ENCODE peak calls at places on chromosomes 4 and X, in four cellular contexts. One of them, this sample, is unnamed.

GRCh38 chrX:120315776-120316175 is 4.5 kb upstream of the TMEM255A start:
- DNase-seq in transverse colon: no peak
- DNase-seq in H9: no peak
- DNase-seq in caudate nucleus: no peak
- DNase-seq in this sample: no peak

GRCh38 chrX:110228453-110228852 is 89.4 kb downstream of the AMMECR1 start:
- DNase-seq in transverse colon: no peak
- DNase-seq in H9: no peak
- DNase-seq in caudate nucleus: no peak
- DNase-seq in this sample: no peak

GRCh38 chr4:125085-125820 is 952 bp downstream of the ZNF718 start:
- DNase-seq in transverse colon: peak
- DNase-seq in H9: peak
- DNase-seq in caudate nucleus: no peak
- DNase-seq in this sample: peak

GRCh38 chrX:46759645-46759974 is 692 bp upstream of the SLC9A7 start:
- DNase-seq in transverse colon: no peak
- DNase-seq in H9: no peak
- DNase-seq in caudate nucleus: no peak
- DNase-seq in this sample: no peak

GRCh38 chrX:130799393-130799792 is 103.6 kb downstream of the ENOX2 start:
- DNase-seq in transverse colon: no peak
- DNase-seq in H9: no peak
- DNase-seq in caudate nucleus: no peak
- DNase-seq in this sample: no peak

GRCh38 chr4:5157721-5158390 is 106.6 kb downstream of the STK32B start:
- DNase-seq in transverse colon: no peak
- DNase-seq in H9: peak
- DNase-seq in caudate nucleus: no peak
- DNase-seq in this sample: no peak

GRCh38 chr4:84875636-84876371 is 90.7 kb downstream of the WDFY3 start:
- DNase-seq in transverse colon: no peak
- DNase-seq in H9: no peak
- DNase-seq in caudate nucleus: no peak
- DNase-seq in this sample: no peak

GRCh38 chr4:52594961-52595360 is 64.1 kb downstream of the USP46 start:
- DNase-seq in transverse colon: no peak
- DNase-seq in H9: no peak
- DNase-seq in caudate nucleus: no peak
- DNase-seq in this sample: no peak

GRCh38 chr4:123477804-123478209 is 81.2 kb downstream of the SPRY1 start:
- DNase-seq in transverse colon: peak
- DNase-seq in H9: no peak
- DNase-seq in caudate nucleus: no peak
- DNase-seq in this sample: no peak

GRCh38 chrX:19897087-19897486 is 9.7 kb upstream of the SH3KBP1 start:
- DNase-seq in transverse colon: no peak
- DNase-seq in H9: no peak
- DNase-seq in caudate nucleus: no peak
- DNase-seq in this sample: no peak

GRCh38 chrX:23788521-23788920 is 5.5 kb downstream of the SAT1 start:
- DNase-seq in transverse colon: no peak
- DNase-seq in H9: no peak
- DNase-seq in caudate nucleus: no peak
- DNase-seq in this sample: no peak

DNA sequence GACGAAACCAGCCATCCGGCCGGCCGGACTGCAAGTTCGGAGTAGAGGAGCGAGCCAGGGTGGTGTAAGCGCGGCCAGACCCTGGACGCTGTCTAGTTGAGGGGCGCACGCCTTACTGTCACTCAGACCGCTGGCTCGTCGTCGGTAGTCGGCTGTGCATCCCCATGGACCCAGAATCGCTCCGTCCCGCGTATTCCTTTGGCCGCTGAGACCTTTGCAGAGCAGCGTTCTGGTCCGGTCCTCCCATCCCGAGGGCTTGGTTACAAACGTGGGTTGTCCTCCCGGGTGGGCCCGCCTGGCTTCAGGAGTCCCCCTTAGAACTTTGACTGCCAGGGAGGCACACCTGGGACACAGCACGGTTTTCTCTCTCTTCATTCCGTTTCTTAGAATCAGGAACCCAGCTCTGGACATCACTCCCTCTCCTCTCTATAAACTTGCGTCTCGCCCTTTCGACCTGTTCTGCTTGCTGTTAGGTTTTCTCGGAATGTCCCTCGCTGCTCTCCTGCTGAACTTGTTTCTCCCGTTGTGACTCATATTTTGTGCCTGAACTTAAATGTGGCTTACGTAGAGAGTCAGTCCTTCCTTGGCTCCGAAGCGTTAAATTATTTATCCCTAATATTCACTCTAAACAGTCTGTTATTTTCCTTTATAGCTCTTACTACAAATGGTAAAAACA is 682 bp downstream of the PGM2 start:
- DNase-seq in transverse colon: peak
- DNase-seq in H9: no peak
- DNase-seq in caudate nucleus: no peak
- DNase-seq in this sample: no peak
- H3K27ac ChIP-seq in transverse colon: peak
- H3K27ac ChIP-seq in H9: no peak
- H3K27ac ChIP-seq in caudate nucleus: peak
- H3K27ac ChIP-seq in this sample: no peak

GRCh38 chrX:153765138-153766079 is 1.4 kb downstream of the PLXNB3 start:
- DNase-seq in transverse colon: peak
- DNase-seq in H9: peak
- DNase-seq in caudate nucleus: peak
- DNase-seq in this sample: peak
- H3K27ac ChIP-seq in transverse colon: peak
- H3K27ac ChIP-seq in H9: no peak
- H3K27ac ChIP-seq in caudate nucleus: peak
- H3K27ac ChIP-seq in this sample: no peak

GRCh38 chr4:145618210-145618911 is 824 bp upstream of the MMAA start:
- DNase-seq in transverse colon: peak
- DNase-seq in H9: no peak
- DNase-seq in caudate nucleus: no peak
- DNase-seq in this sample: no peak
- H3K27ac ChIP-seq in transverse colon: peak
- H3K27ac ChIP-seq in H9: peak
- H3K27ac ChIP-seq in caudate nucleus: peak
- H3K27ac ChIP-seq in this sample: no peak

GRCh38 chrX:37686348-37686736 is 751 bp downstream of the XK start:
- DNase-seq in transverse colon: no peak
- DNase-seq in H9: no peak
- DNase-seq in caudate nucleus: no peak
- DNase-seq in this sample: no peak
- H3K27ac ChIP-seq in transverse colon: peak
- H3K27ac ChIP-seq in H9: no peak
- H3K27ac ChIP-seq in caudate nucleus: peak
- H3K27ac ChIP-seq in this sample: no peak

GRCh38 chr4:26884486-26884988 is 23.9 kb downstream of the STIM2 start:
- DNase-seq in transverse colon: no peak
- DNase-seq in H9: no peak
- DNase-seq in caudate nucleus: no peak
- DNase-seq in this sample: no peak

GRCh38 chr4:26887143-26887542 is 26.5 kb downstream of the STIM2 start:
- DNase-seq in transverse colon: no peak
- DNase-seq in H9: no peak
- DNase-seq in caudate nucleus: no peak
- DNase-seq in this sample: no peak

GRCh38 chr4:26885912-26886274 is 25.3 kb downstream of the STIM2 start:
- DNase-seq in transverse colon: no peak
- DNase-seq in H9: no peak
- DNase-seq in caudate nucleus: no peak
- DNase-seq in this sample: no peak

GRCh38 chr4:26891054-26891453 is 30.4 kb downstream of the STIM2 start:
- DNase-seq in transverse colon: no peak
- DNase-seq in H9: no peak
- DNase-seq in caudate nucleus: no peak
- DNase-seq in this sample: no peak

DNA sequence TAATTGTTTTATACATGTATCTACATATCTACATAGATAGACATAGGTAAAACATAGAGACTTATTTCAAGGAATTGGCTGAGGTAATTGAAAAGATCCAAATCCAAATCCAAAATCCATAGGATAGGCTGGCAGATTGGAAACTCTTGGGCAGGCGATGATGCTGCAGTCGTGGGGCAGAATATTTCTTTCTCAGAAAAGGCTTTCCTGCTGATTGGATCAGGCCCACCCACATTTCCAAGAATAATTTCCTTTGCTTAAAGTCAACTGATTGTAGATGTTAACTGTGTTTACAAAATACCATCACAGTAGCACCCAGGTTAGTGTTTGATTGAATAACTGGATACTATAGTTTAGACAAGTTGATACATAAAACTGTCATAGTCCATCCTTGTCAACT is 27.2 kb downstream of the STIM2 start:
- DNase-seq in transverse colon: no peak
- DNase-seq in H9: no peak
- DNase-seq in caudate nucleus: no peak
- DNase-seq in this sample: no peak
- H3K27ac ChIP-seq in transverse colon: no peak
- H3K27ac ChIP-seq in H9: no peak
- H3K27ac ChIP-seq in caudate nucleus: no peak
- H3K27ac ChIP-seq in this sample: no peak

GRCh38 chrX:55161581-55161980 is 58.6 kb upstream of the PAGE5 start:
- DNase-seq in transverse colon: no peak
- DNase-seq in H9: peak
- DNase-seq in caudate nucleus: no peak
- DNase-seq in this sample: peak

GRCh38 chrX:55163171-55163570 is 57.0 kb upstream of the PAGE5 start:
- DNase-seq in transverse colon: no peak
- DNase-seq in H9: no peak
- DNase-seq in caudate nucleus: no peak
- DNase-seq in this sample: no peak

GRCh38 chrX:55160685-55161552 is 59.2 kb upstream of the PAGE5 start:
- DNase-seq in transverse colon: peak
- DNase-seq in H9: peak
- DNase-seq in caudate nucleus: peak
- DNase-seq in this sample: peak

DNA sequence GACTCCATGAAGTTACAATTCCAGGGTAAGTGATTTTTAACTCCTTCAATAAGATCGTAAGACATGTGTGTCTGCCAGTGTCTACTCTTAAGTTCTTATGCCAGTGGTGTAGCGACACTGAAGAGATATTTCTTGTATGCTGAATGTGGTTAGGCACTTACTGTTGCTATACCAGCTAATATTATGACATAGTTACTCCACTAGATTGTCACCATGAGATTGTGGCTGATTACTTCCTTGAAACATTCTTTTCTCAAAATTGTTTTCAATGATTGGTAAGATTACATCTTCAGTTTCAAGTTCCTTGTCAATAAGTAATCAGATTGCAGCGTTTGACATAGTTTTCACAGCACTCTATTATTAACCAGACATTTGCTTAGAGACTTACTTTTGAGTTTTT is 60.6 kb upstream of the PAGE5 start:
- DNase-seq in transverse colon: no peak
- DNase-seq in H9: no peak
- DNase-seq in caudate nucleus: no peak
- DNase-seq in this sample: no peak
- H3K27ac ChIP-seq in transverse colon: no peak
- H3K27ac ChIP-seq in H9: no peak
- H3K27ac ChIP-seq in caudate nucleus: no peak
- H3K27ac ChIP-seq in this sample: no peak